ENCODE peak calls at places on chromosome 1, in five cellular contexts. One of them, this sample, is unnamed.

GRCh38 chr1:63413394-63413793 is 46.0 kb downstream of the ALG6 start:
- DNase-seq in upper lobe of right lung: no peak
- DNase-seq in colonic mucosa: no peak
- DNase-seq in left ventricle myocardium inferior: no peak
- DNase-seq in mucosa of descending colon: no peak
- DNase-seq in this sample: no peak

GRCh38 chr1:151047925-151048644 is 534 bp downstream of the C1orf56 start:
- DNase-seq in mucosa of descending colon: peak; percentile 73
- DNase-seq in upper lobe of right lung: peak; percentile 84
- DNase-seq in colonic mucosa: peak; percentile 76
- DNase-seq in left ventricle myocardium inferior: peak; percentile 63
- DNase-seq in this sample: no peak

GRCh38 chr1:55217226-55217996 is 2.2 kb upstream of the USP24 start:
- DNase-seq in colonic mucosa: peak; percentile 57
- DNase-seq in mucosa of descending colon: peak; percentile 46
- DNase-seq in left ventricle myocardium inferior: no peak
- DNase-seq in upper lobe of right lung: no peak
- DNase-seq in this sample: no peak

GRCh38 chr1:101088431-101088830 is 62.8 kb upstream of the DPH5 start:
- DNase-seq in mucosa of descending colon: no peak
- DNase-seq in left ventricle myocardium inferior: no peak
- DNase-seq in upper lobe of right lung: no peak
- DNase-seq in colonic mucosa: no peak
- DNase-seq in this sample: no peak

GRCh38 chr1:52904590-52905375 is 16.8 kb downstream of the ECHDC2 start:
- DNase-seq in mucosa of descending colon: peak; percentile 28
- DNase-seq in colonic mucosa: no peak
- DNase-seq in left ventricle myocardium inferior: no peak
- DNase-seq in upper lobe of right lung: no peak
- DNase-seq in this sample: no peak

GRCh38 chr1:10399487-10399917 is 638 bp downstream of the PGD start:
- DNase-seq in mucosa of descending colon: no peak
- DNase-seq in upper lobe of right lung: peak; percentile 83
- DNase-seq in colonic mucosa: no peak
- DNase-seq in left ventricle myocardium inferior: peak; percentile 28
- DNase-seq in this sample: no peak

GRCh38 chr1:26729633-26730032 is 33.8 kb downstream of the ARID1A start:
- DNase-seq in colonic mucosa: no peak
- DNase-seq in mucosa of descending colon: no peak
- DNase-seq in upper lobe of right lung: no peak
- DNase-seq in left ventricle myocardium inferior: no peak
- DNase-seq in this sample: no peak

GRCh38 chr1:99277066-99277465 is 12.8 kb downstream of the PLPPR4 start:
- DNase-seq in left ventricle myocardium inferior: no peak
- DNase-seq in upper lobe of right lung: no peak
- DNase-seq in colonic mucosa: no peak
- DNase-seq in mucosa of descending colon: no peak
- DNase-seq in this sample: no peak

GRCh38 chr1:59005491-59006308 is 221.9 kb upstream of the JUN start:
- DNase-seq in left ventricle myocardium inferior: no peak
- DNase-seq in colonic mucosa: no peak
- DNase-seq in mucosa of descending colon: no peak
- DNase-seq in upper lobe of right lung: no peak
- DNase-seq in this sample: no peak

GRCh38 chr1:1397839-1398523 is 1.2 kb downstream of the CCNL2 start:
- DNase-seq in mucosa of descending colon: peak; percentile 32
- DNase-seq in left ventricle myocardium inferior: no peak
- DNase-seq in upper lobe of right lung: no peak
- DNase-seq in colonic mucosa: no peak
- DNase-seq in this sample: no peak

GRCh38 chr1:8247821-8248436 is 70.0 kb upstream of the SLC45A1 start:
- DNase-seq in left ventricle myocardium inferior: no peak
- DNase-seq in mucosa of descending colon: peak; percentile 54
- DNase-seq in colonic mucosa: peak; percentile 54
- DNase-seq in upper lobe of right lung: no peak
- DNase-seq in this sample: no peak

GRCh38 chr1:206550446-206550845 is 43.1 kb downstream of the RASSF5 start:
- DNase-seq in colonic mucosa: no peak
- DNase-seq in left ventricle myocardium inferior: no peak
- DNase-seq in mucosa of descending colon: no peak
- DNase-seq in upper lobe of right lung: no peak
- DNase-seq in this sample: no peak

GRCh38 chr1:150364231-150365003 is 470 bp downstream of the RPRD2 start:
- DNase-seq in colonic mucosa: peak; percentile 76
- DNase-seq in left ventricle myocardium inferior: peak; percentile 84
- DNase-seq in mucosa of descending colon: peak; percentile 83
- DNase-seq in upper lobe of right lung: peak; percentile 94
- DNase-seq in this sample: peak; percentile 73

GRCh38 chr1:18667333-18667732 is 36.7 kb downstream of the PAX7 start:
- DNase-seq in upper lobe of right lung: no peak
- DNase-seq in colonic mucosa: no peak
- DNase-seq in mucosa of descending colon: no peak
- DNase-seq in left ventricle myocardium inferior: no peak
- DNase-seq in this sample: no peak

GRCh38 chr1:221272940-221273339 is 393.7 kb downstream of the HLX start:
- DNase-seq in mucosa of descending colon: no peak
- DNase-seq in upper lobe of right lung: no peak
- DNase-seq in colonic mucosa: no peak
- DNase-seq in left ventricle myocardium inferior: no peak
- DNase-seq in this sample: no peak

GRCh38 chr1:45443580-45444446 is 47.1 kb downstream of the TESK2 start:
- DNase-seq in left ventricle myocardium inferior: no peak
- DNase-seq in colonic mucosa: no peak
- DNase-seq in mucosa of descending colon: no peak
- DNase-seq in upper lobe of right lung: no peak
- DNase-seq in this sample: no peak

GRCh38 chr1:201597551-201598230 is 58.8 kb downstream of the NAV1 start:
- DNase-seq in left ventricle myocardium inferior: peak; percentile 37
- DNase-seq in upper lobe of right lung: peak; percentile 95
- DNase-seq in colonic mucosa: peak; percentile 90
- DNase-seq in mucosa of descending colon: peak; percentile 91
- DNase-seq in this sample: peak; percentile 90

GRCh38 chr1:34929497-34929852 is at the start of gene DLGAP3:
- DNase-seq in mucosa of descending colon: no peak
- DNase-seq in colonic mucosa: peak; percentile 6
- DNase-seq in upper lobe of right lung: no peak
- DNase-seq in left ventricle myocardium inferior: no peak
- DNase-seq in this sample: no peak

GRCh38 chr1:216686860-216687545 is 36.2 kb downstream of the ESRRG start:
- DNase-seq in colonic mucosa: no peak
- DNase-seq in left ventricle myocardium inferior: no peak
- DNase-seq in mucosa of descending colon: no peak
- DNase-seq in upper lobe of right lung: no peak
- DNase-seq in this sample: no peak

GRCh38 chr1:64536217-64536835 is 66.4 kb downstream of the CACHD1 start:
- DNase-seq in colonic mucosa: no peak
- DNase-seq in mucosa of descending colon: no peak
- DNase-seq in left ventricle myocardium inferior: no peak
- DNase-seq in upper lobe of right lung: no peak
- DNase-seq in this sample: no peak

GRCh38 chr1:116496380-116496779 is 74.4 kb downstream of the CD58 start:
- DNase-seq in upper lobe of right lung: no peak
- DNase-seq in mucosa of descending colon: no peak
- DNase-seq in left ventricle myocardium inferior: peak; percentile 68
- DNase-seq in colonic mucosa: no peak
- DNase-seq in this sample: no peak

GRCh38 chr1:202029171-202029665 is 18.8 kb downstream of the ELF3 start:
- DNase-seq in left ventricle myocardium inferior: no peak
- DNase-seq in mucosa of descending colon: no peak
- DNase-seq in colonic mucosa: no peak
- DNase-seq in upper lobe of right lung: no peak
- DNase-seq in this sample: no peak

GRCh38 chr1:151197863-151198253 is 494 bp upstream of the PIP5K1A start:
- DNase-seq in left ventricle myocardium inferior: no peak
- DNase-seq in colonic mucosa: peak; percentile 42
- DNase-seq in upper lobe of right lung: no peak
- DNase-seq in mucosa of descending colon: peak; percentile 32
- DNase-seq in this sample: no peak

GRCh38 chr1:218281285-218281684 is 3.8 kb upstream of the RRP15 start:
- DNase-seq in mucosa of descending colon: no peak
- DNase-seq in left ventricle myocardium inferior: no peak
- DNase-seq in colonic mucosa: no peak
- DNase-seq in upper lobe of right lung: no peak
- DNase-seq in this sample: no peak

GRCh38 chr1:169259816-169260215 is 107.8 kb downstream of the NME7 start:
- DNase-seq in upper lobe of right lung: no peak
- DNase-seq in left ventricle myocardium inferior: no peak
- DNase-seq in mucosa of descending colon: no peak
- DNase-seq in colonic mucosa: no peak
- DNase-seq in this sample: no peak

GRCh38 chr1:31633117-31633516 is 11.6 kb downstream of the PEF1 start:
- DNase-seq in left ventricle myocardium inferior: no peak
- DNase-seq in upper lobe of right lung: no peak
- DNase-seq in mucosa of descending colon: peak; percentile 76
- DNase-seq in colonic mucosa: peak; percentile 81
- DNase-seq in this sample: no peak

GRCh38 chr1:156797212-156797871 is 19.3 kb downstream of the SH2D2A start:
- DNase-seq in mucosa of descending colon: peak; percentile 74
- DNase-seq in colonic mucosa: peak; percentile 50
- DNase-seq in left ventricle myocardium inferior: no peak
- DNase-seq in upper lobe of right lung: no peak
- DNase-seq in this sample: no peak

GRCh38 chr1:178506177-178506576 is 6.7 kb upstream of the TEX35 start:
- DNase-seq in mucosa of descending colon: no peak
- DNase-seq in colonic mucosa: no peak
- DNase-seq in left ventricle myocardium inferior: peak; percentile 28
- DNase-seq in upper lobe of right lung: no peak
- DNase-seq in this sample: peak; percentile 29

GRCh38 chr1:912740-913301 is 10.9 kb upstream of the SAMD11 start:
- DNase-seq in upper lobe of right lung: peak; percentile 51
- DNase-seq in colonic mucosa: no peak
- DNase-seq in left ventricle myocardium inferior: peak; percentile 10
- DNase-seq in mucosa of descending colon: peak; percentile 18
- DNase-seq in this sample: peak; percentile 55

GRCh38 chr1:44553771-44554170 is 120.5 kb downstream of the TMEM53 start:
- DNase-seq in upper lobe of right lung: no peak
- DNase-seq in colonic mucosa: no peak
- DNase-seq in left ventricle myocardium inferior: no peak
- DNase-seq in mucosa of descending colon: no peak
- DNase-seq in this sample: no peak

GRCh38 chr1:117665523-117666274 is 59.9 kb downstream of the TENT5C start:
- DNase-seq in mucosa of descending colon: no peak
- DNase-seq in colonic mucosa: no peak
- DNase-seq in left ventricle myocardium inferior: no peak
- DNase-seq in upper lobe of right lung: no peak
- DNase-seq in this sample: no peak

GRCh38 chr1:153608089-153608672 is 4.8 kb downstream of the S100A16 start:
- DNase-seq in left ventricle myocardium inferior: no peak
- DNase-seq in colonic mucosa: peak; percentile 28
- DNase-seq in upper lobe of right lung: no peak
- DNase-seq in mucosa of descending colon: no peak
- DNase-seq in this sample: no peak

GRCh38 chr1:229159668-229160544 is 111.0 kb upstream of the RAB4A start:
- DNase-seq in colonic mucosa: no peak
- DNase-seq in left ventricle myocardium inferior: no peak
- DNase-seq in mucosa of descending colon: no peak
- DNase-seq in upper lobe of right lung: no peak
- DNase-seq in this sample: no peak
- H3K4me1 ChIP-seq in colonic mucosa: no peaks in the 10 kb centered on the region
- H3K4me1 ChIP-seq in left ventricle myocardium inferior: peaks cover 23% of the 10 kb centered on the region
- H3K4me1 ChIP-seq in mucosa of descending colon: peaks cover 12% of the 10 kb centered on the region
- H3K4me1 ChIP-seq in upper lobe of right lung: peaks cover 3% of the 10 kb centered on the region
- H3K4me1 ChIP-seq in this sample: no peaks in the 10 kb centered on the region

GRCh38 chr1:102790997-102791396 is 317.3 kb downstream of the COL11A1 start:
- DNase-seq in left ventricle myocardium inferior: no peak
- DNase-seq in mucosa of descending colon: no peak
- DNase-seq in colonic mucosa: no peak
- DNase-seq in upper lobe of right lung: no peak
- DNase-seq in this sample: no peak
- TF ChIP-seq CTCF in left ventricle myocardium inferior: no peak
- TF ChIP-seq CTCF in mucosa of descending colon: no peak
- TF ChIP-seq CTCF in colonic mucosa: no peak
- TF ChIP-seq CTCF in upper lobe of right lung: no peak
- TF ChIP-seq CTCF in this sample: peak; percentile 40

DNA sequence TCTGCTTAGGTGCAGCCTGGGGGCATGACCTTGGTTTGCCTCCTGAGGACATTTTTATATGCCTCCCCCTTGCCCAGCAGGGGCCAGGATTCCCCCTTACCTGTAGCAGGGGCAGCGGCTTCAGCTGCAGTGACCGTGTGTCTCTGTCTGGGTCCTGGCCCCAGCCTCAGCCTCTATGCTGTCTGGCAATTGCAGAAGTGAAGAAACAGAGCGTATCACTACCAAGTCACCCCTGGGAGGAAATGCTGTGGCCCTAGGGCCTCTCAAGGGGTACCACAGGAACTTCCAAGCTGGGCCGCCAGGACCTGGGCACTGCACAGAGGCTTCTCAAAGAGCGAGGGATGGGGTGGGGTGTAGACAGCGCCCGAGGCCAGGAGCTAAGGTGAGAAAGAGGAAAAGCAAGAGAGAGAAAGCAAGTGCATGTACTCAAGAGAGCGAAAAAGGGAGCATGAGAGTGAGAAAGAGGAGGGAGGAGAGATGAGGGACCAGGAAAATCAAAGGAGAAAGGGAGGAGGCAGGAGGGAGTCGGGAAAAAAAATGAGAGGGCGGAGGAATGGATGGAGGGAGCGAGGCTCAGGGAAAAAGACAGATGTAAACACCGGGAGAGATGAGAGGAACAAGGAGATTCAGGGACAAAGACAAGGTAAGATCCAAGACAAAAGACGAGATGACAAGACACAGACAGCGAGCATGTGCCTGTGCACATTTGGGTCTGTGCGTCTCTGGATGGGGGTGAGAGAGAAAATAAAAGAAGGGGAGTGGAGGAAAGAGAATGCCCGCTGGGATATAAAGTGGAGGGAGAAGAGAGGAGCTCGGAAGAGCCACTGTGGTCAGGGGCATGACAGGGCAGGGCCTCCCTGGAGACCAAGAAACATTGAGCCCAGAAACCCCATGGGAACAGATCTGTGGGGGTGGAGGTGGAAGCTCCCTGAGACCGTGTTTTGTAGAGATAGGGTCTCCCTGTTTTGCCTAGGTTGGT is at the start of gene PTAFR:
- DNase-seq in colonic mucosa: no peak
- DNase-seq in left ventricle myocardium inferior: no peak
- DNase-seq in mucosa of descending colon: no peak
- DNase-seq in upper lobe of right lung: peak; percentile 72
- DNase-seq in this sample: no peak
- H3K4me3 ChIP-seq in colonic mucosa: no peak within 1 kb of the TSS
- H3K4me3 ChIP-seq in left ventricle myocardium inferior: peak within 1 kb of the TSS; percentile 37
- H3K4me3 ChIP-seq in mucosa of descending colon: no peak within 1 kb of the TSS
- H3K4me3 ChIP-seq in upper lobe of right lung: peak within 1 kb of the TSS; percentile 35
- H3K4me3 ChIP-seq in this sample: no peak within 1 kb of the TSS

DNA sequence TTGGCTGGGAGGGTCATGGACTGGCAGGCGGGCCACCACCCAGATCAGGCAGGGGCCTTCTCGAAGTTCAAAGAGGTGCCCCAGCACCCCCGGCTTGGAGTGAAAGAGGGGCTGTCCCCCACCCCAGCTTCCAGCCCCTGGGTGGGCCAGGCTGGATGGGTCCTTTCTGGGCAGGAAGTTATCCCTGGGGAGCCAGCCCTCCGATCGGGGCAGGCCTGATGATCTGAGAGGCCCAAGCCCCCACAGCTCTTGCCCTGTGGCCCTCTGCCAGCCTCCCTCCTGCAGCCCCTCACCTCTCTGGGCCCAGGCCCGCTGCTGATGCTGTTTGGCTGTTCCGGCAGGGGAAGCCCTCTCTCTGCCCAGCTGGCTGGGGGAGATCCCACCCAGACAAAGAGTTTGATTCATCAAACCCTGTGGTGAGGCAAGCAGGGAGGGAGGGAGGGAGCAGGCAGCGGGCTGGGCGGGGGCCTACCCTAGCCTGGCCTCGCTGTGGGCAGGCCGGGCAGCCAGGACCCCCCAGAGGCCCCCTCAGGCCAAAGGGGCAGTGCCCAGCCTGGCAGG is 2.5 kb downstream of the ARHGEF19 start:
- DNase-seq in left ventricle myocardium inferior: no peak
- DNase-seq in mucosa of descending colon: no peak
- DNase-seq in colonic mucosa: no peak
- DNase-seq in upper lobe of right lung: peak; percentile 60
- DNase-seq in this sample: no peak
- H3K4me1 ChIP-seq in left ventricle myocardium inferior: peaks cover 20% of the 10 kb centered on the region
- H3K4me1 ChIP-seq in mucosa of descending colon: peaks cover 8% of the 10 kb centered on the region
- H3K4me1 ChIP-seq in colonic mucosa: peaks cover 4% of the 10 kb centered on the region
- H3K4me1 ChIP-seq in upper lobe of right lung: peaks cover 13% of the 10 kb centered on the region
- H3K4me1 ChIP-seq in this sample: peaks cover 6% of the 10 kb centered on the region